ENCODE peak calls at places on chromosomes 6 and 20, in nine cellular contexts. J is IMR-90; T is heart right ventricle; K is stimulated activated CD8-positive, alpha-beta memory T cell treated with anti-CD3 and anti-CD28 coated beads, Interleukin-7, amount 100 ng/mL, for 4 hours; O is HEK293T; W is effector memory CD4-positive, alpha-beta T cell; U is CD4-positive, CD25-positive, alpha-beta regulatory T cell; D is cardiac muscle cell; B is hippocampal formation. F is an unnamed sample.

GRCh38 chr6:106981901-106982300 is 7.4 kb upstream of the CD24 start:
- DNase-seq in T (no peak), K (no peak), B (no peak), D (no peak), O (no peak), W (no peak), J (no peak), U (no peak), F (no peak)

GRCh38 chr6:151161363-151161762 is 78.4 kb upstream of the AKAP12 start:
- DNase-seq in U (no peak), T (no peak), D (no peak), O (no peak), K (no peak), J (no peak), B (no peak), W (no peak), F (no peak)

GRCh38 chr6:50724381-50725124 is 11.2 kb downstream of the TFAP2D start:
- DNase-seq in W (no peak), T (no peak), D (no peak), U (no peak), K (no peak), O (no peak), J (no peak), B (no peak), F (no peak)

GRCh38 chr6:53361549-53362031 is 12.8 kb upstream of the ELOVL5 start:
- DNase-seq in D (no peak), B (no peak), W (peak; percentile 66), T (peak; percentile 31), U (peak; percentile 53), J (peak; percentile 30), K (peak; percentile 23), O (no peak), F (peak; percentile 14)

GRCh38 chr6:144741659-144742058 is 456.5 kb downstream of the UTRN start:
- DNase-seq in O (no peak), B (no peak), W (no peak), U (no peak), D (no peak), J (no peak), T (no peak), K (no peak), F (no peak)

GRCh38 chr6:114087496-114087895 is 116.5 kb upstream of the HDAC2 start:
- DNase-seq in W (no peak), T (no peak), J (peak; percentile 9), K (no peak), B (no peak), D (no peak), U (no peak), O (no peak), F (no peak)

GRCh38 chr6:90374201-90374600 is 77.6 kb upstream of the BACH2 start:
- DNase-seq in B (no peak), T (no peak), U (no peak), J (no peak), D (no peak), O (no peak), W (no peak), K (no peak), F (no peak)

GRCh38 chr20:51802170-51802745 is at the start of gene SALL4:
- DNase-seq in J (no peak), T (no peak), U (no peak), K (no peak), O (no peak), B (no peak), W (no peak), D (peak; percentile 85), F (no peak)